ENCODE peak calls at places on chromosomes 13 and 19, in seven cellular contexts. P is stimulated activated CD4-positive, alpha-beta T cell treated with anti-CD3 and anti-CD28 coated beads, Interleukin-4, amount 100 ng/mL, for 1 hour; O is LHCN-M2; Q is EH; D is natural killer cell; T is WTC11; I is NCI-H446. J is an unnamed sample.

GRCh38 chr13:69331245-69331644 is 776.4 kb upstream of the ATXN8OS start:
- DNase-seq in D (no peak), P (no peak), I (no peak), O (no peak), T (no peak), Q (no peak), J (no peak)

GRCh38 chr13:20475927-20476691 is 49.5 kb downstream of the CRYL1 start:
- DNase-seq in T (peak), D (peak), O (no peak), P (peak), Q (no peak), I (no peak), J (peak)

GRCh38 chr19:51020988-51021651 is 1.6 kb upstream of the KLK10 start:
- DNase-seq in O (peak), D (no peak), I (no peak), T (no peak), P (no peak), Q (peak), J (peak)

GRCh38 chr13:96963786-96964475 is 30.3 kb downstream of the OXGR1 start:
- DNase-seq in O (no peak), D (no peak), I (no peak), P (no peak), T (no peak), Q (no peak), J (peak)

GRCh38 chr19:32172761-32173160 is 172.6 kb upstream of the ZNF507 start:
- DNase-seq in O (no peak), D (no peak), P (no peak), I (no peak), T (no peak), Q (no peak), J (no peak)

GRCh38 chr13:76000131-76000530 is 364.0 kb downstream of the LMO7 start:
- DNase-seq in I (no peak), P (no peak), D (no peak), O (no peak), Q (no peak), T (no peak), J (peak)

GRCh38 chr19:47123406-47123805 is 7.2 kb upstream of the SAE1 start:
- DNase-seq in O (no peak), D (no peak), Q (peak), T (no peak), P (no peak), I (no peak), J (no peak)

GRCh38 chr13:39676315-39676876 is 20.9 kb downstream of the COG6 start:
- DNase-seq in P (no peak), T (no peak), O (peak), D (no peak), Q (peak), I (peak), J (peak)

GRCh38 chr13:106619688-106620555 is 52.0 kb upstream of the ARGLU1 start:
- DNase-seq in P (no peak), Q (peak), D (no peak), I (no peak), O (peak), T (peak), J (peak)

GRCh38 chr13:29523199-29523931 is 72.1 kb downstream of the SLC7A1 start:
- DNase-seq in D (no peak), T (no peak), P (no peak), Q (peak), O (no peak), I (no peak), J (no peak)

GRCh38 chr13:91078093-91078679 is 269.3 kb upstream of the MIR17HG start:
- DNase-seq in D (no peak), P (no peak), O (no peak), Q (no peak), I (no peak), T (no peak), J (peak)

GRCh38 chr13:41590122-41590521 is 132.8 kb downstream of the RGCC start:
- DNase-seq in I (no peak), D (no peak), O (no peak), Q (no peak), T (no peak), P (no peak), J (no peak)

GRCh38 chr19:30792561-30793505 is 420.6 kb downstream of the ZNF536 start:
- DNase-seq in T (no peak), P (no peak), D (no peak), I (no peak), Q (no peak), O (no peak), J (no peak)

GRCh38 chr19:29366757-29367156 is 153.8 kb upstream of the UQCRFS1 start:
- DNase-seq in T (no peak), I (no peak), Q (no peak), P (no peak), D (no peak), O (no peak), J (no peak)

J was measured in Kasumi-1.